ENCODE peak calls at places on chromosomes 2 and 18, in ten cellular contexts. One of them, this sample, is unnamed.

GRCh38 chr2:192438239-192438638 is 243.5 kb upstream of the TMEFF2 start:
- DNase-seq in HFF-Myc: no peak
- DNase-seq in mucosa of descending colon: no peak
- DNase-seq in SW480: no peak
- DNase-seq in progenitor cell of endocrine pancreas: no peak
- DNase-seq in iris pigment epithelial cell: no peak
- DNase-seq in HS-27A: no peak
- DNase-seq in foreskin keratinocyte: no peak
- DNase-seq in HFFc6: no peak
- DNase-seq in NCI-H226: no peak
- DNase-seq in this sample: no peak

GRCh38 chr18:24200494-24200893 is 61.6 kb downstream of the CABYR start:
- DNase-seq in HFF-Myc: no peak
- DNase-seq in mucosa of descending colon: no peak
- DNase-seq in SW480: no peak
- DNase-seq in progenitor cell of endocrine pancreas: no peak
- DNase-seq in iris pigment epithelial cell: no peak
- DNase-seq in HS-27A: no peak
- DNase-seq in foreskin keratinocyte: no peak
- DNase-seq in HFFc6: no peak
- DNase-seq in NCI-H226: no peak
- DNase-seq in this sample: no peak

GRCh38 chr2:56177420-56178220 is 6.2 kb upstream of the CCDC85A start:
- DNase-seq in HFF-Myc: no peak
- DNase-seq in mucosa of descending colon: no peak
- DNase-seq in SW480: no peak
- DNase-seq in progenitor cell of endocrine pancreas: no peak
- DNase-seq in iris pigment epithelial cell: no peak
- DNase-seq in HS-27A: no peak
- DNase-seq in foreskin keratinocyte: no peak
- DNase-seq in HFFc6: no peak
- DNase-seq in NCI-H226: no peak
- DNase-seq in this sample: no peak

GRCh38 chr2:64654063-64654811 is 524 bp upstream of the SERTAD2 start:
- DNase-seq in HFF-Myc: no peak
- DNase-seq in mucosa of descending colon: no peak
- DNase-seq in SW480: peak
- DNase-seq in progenitor cell of endocrine pancreas: no peak
- DNase-seq in iris pigment epithelial cell: peak
- DNase-seq in HS-27A: peak
- DNase-seq in foreskin keratinocyte: peak
- DNase-seq in HFFc6: peak
- DNase-seq in NCI-H226: peak
- DNase-seq in this sample: peak

GRCh38 chr2:47159627-47160026 is 4.5 kb upstream of the STPG4 start:
- DNase-seq in HFF-Myc: no peak
- DNase-seq in mucosa of descending colon: no peak
- DNase-seq in SW480: no peak
- DNase-seq in progenitor cell of endocrine pancreas: no peak
- DNase-seq in iris pigment epithelial cell: no peak
- DNase-seq in HS-27A: no peak
- DNase-seq in foreskin keratinocyte: no peak
- DNase-seq in HFFc6: no peak
- DNase-seq in NCI-H226: no peak
- DNase-seq in this sample: no peak

GRCh38 chr18:55515946-55516710 is 71.9 kb downstream of the TCF4 start:
- DNase-seq in HFF-Myc: no peak
- DNase-seq in mucosa of descending colon: no peak
- DNase-seq in SW480: no peak
- DNase-seq in progenitor cell of endocrine pancreas: no peak
- DNase-seq in iris pigment epithelial cell: peak
- DNase-seq in HS-27A: no peak
- DNase-seq in foreskin keratinocyte: no peak
- DNase-seq in HFFc6: peak
- DNase-seq in NCI-H226: no peak
- DNase-seq in this sample: no peak

GRCh38 chr2:11901351-11902069 is 155.1 kb downstream of the LPIN1 start:
- DNase-seq in HFF-Myc: no peak
- DNase-seq in mucosa of descending colon: no peak
- DNase-seq in SW480: no peak
- DNase-seq in progenitor cell of endocrine pancreas: no peak
- DNase-seq in iris pigment epithelial cell: no peak
- DNase-seq in HS-27A: no peak
- DNase-seq in foreskin keratinocyte: no peak
- DNase-seq in HFFc6: no peak
- DNase-seq in NCI-H226: no peak
- DNase-seq in this sample: no peak

GRCh38 chr18:21803495-21803894 is 62.9 kb downstream of the MIB1 start:
- DNase-seq in HFF-Myc: no peak
- DNase-seq in mucosa of descending colon: no peak
- DNase-seq in SW480: no peak
- DNase-seq in progenitor cell of endocrine pancreas: no peak
- DNase-seq in iris pigment epithelial cell: peak
- DNase-seq in HS-27A: no peak
- DNase-seq in foreskin keratinocyte: peak
- DNase-seq in HFFc6: no peak
- DNase-seq in NCI-H226: no peak
- DNase-seq in this sample: no peak

GRCh38 chr2:56185582-56186046 is 1.8 kb downstream of the CCDC85A start:
- DNase-seq in HFF-Myc: no peak
- DNase-seq in mucosa of descending colon: peak
- DNase-seq in SW480: peak
- DNase-seq in progenitor cell of endocrine pancreas: no peak
- DNase-seq in iris pigment epithelial cell: peak
- DNase-seq in HS-27A: no peak
- DNase-seq in foreskin keratinocyte: peak
- DNase-seq in HFFc6: peak
- DNase-seq in NCI-H226: peak
- DNase-seq in this sample: peak

GRCh38 chr2:46146866-46147502 is 150.2 kb upstream of the EPAS1 start:
- DNase-seq in HFF-Myc: no peak
- DNase-seq in mucosa of descending colon: no peak
- DNase-seq in SW480: no peak
- DNase-seq in progenitor cell of endocrine pancreas: no peak
- DNase-seq in iris pigment epithelial cell: peak
- DNase-seq in HS-27A: no peak
- DNase-seq in foreskin keratinocyte: peak
- DNase-seq in HFFc6: no peak
- DNase-seq in NCI-H226: no peak
- DNase-seq in this sample: no peak

GRCh38 chr2:237092920-237093781 is 7.5 kb downstream of the COPS8 start:
- DNase-seq in HFF-Myc: peak
- DNase-seq in mucosa of descending colon: no peak
- DNase-seq in SW480: peak
- DNase-seq in progenitor cell of endocrine pancreas: no peak
- DNase-seq in iris pigment epithelial cell: peak
- DNase-seq in HS-27A: no peak
- DNase-seq in foreskin keratinocyte: peak
- DNase-seq in HFFc6: peak
- DNase-seq in NCI-H226: no peak
- DNase-seq in this sample: no peak

GRCh38 chr2:38462121-38462634 is 85.1 kb upstream of the ATL2 start:
- DNase-seq in HFF-Myc: peak
- DNase-seq in mucosa of descending colon: peak
- DNase-seq in SW480: peak
- DNase-seq in progenitor cell of endocrine pancreas: no peak
- DNase-seq in iris pigment epithelial cell: peak
- DNase-seq in HS-27A: peak
- DNase-seq in foreskin keratinocyte: peak
- DNase-seq in HFFc6: peak
- DNase-seq in NCI-H226: peak
- DNase-seq in this sample: no peak

GRCh38 chr2:211455225-211455841 is 898.9 kb downstream of the CPS1 start:
- DNase-seq in HFF-Myc: peak
- DNase-seq in mucosa of descending colon: no peak
- DNase-seq in SW480: peak
- DNase-seq in progenitor cell of endocrine pancreas: peak
- DNase-seq in iris pigment epithelial cell: peak
- DNase-seq in HS-27A: no peak
- DNase-seq in foreskin keratinocyte: peak
- DNase-seq in HFFc6: peak
- DNase-seq in NCI-H226: no peak
- DNase-seq in this sample: peak

GRCh38 chr2:47162780-47163179 is 7.7 kb upstream of the STPG4 start:
- DNase-seq in HFF-Myc: no peak
- DNase-seq in mucosa of descending colon: no peak
- DNase-seq in SW480: no peak
- DNase-seq in progenitor cell of endocrine pancreas: no peak
- DNase-seq in iris pigment epithelial cell: no peak
- DNase-seq in HS-27A: no peak
- DNase-seq in foreskin keratinocyte: no peak
- DNase-seq in HFFc6: no peak
- DNase-seq in NCI-H226: no peak
- DNase-seq in this sample: no peak

GRCh38 chr2:120740765-120741513 is 5.3 kb downstream of the GLI2 start:
- DNase-seq in HFF-Myc: no peak
- DNase-seq in mucosa of descending colon: no peak
- DNase-seq in SW480: no peak
- DNase-seq in progenitor cell of endocrine pancreas: peak
- DNase-seq in iris pigment epithelial cell: no peak
- DNase-seq in HS-27A: no peak
- DNase-seq in foreskin keratinocyte: no peak
- DNase-seq in HFFc6: no peak
- DNase-seq in NCI-H226: no peak
- DNase-seq in this sample: peak

GRCh38 chr2:208595386-208596275 is 189.0 kb downstream of the PTH2R start:
- DNase-seq in HFF-Myc: no peak
- DNase-seq in mucosa of descending colon: peak
- DNase-seq in SW480: peak
- DNase-seq in progenitor cell of endocrine pancreas: no peak
- DNase-seq in iris pigment epithelial cell: peak
- DNase-seq in HS-27A: no peak
- DNase-seq in foreskin keratinocyte: peak
- DNase-seq in HFFc6: no peak
- DNase-seq in NCI-H226: no peak
- DNase-seq in this sample: no peak

GRCh38 chr2:176136375-176137248 is 7.1 kb downstream of the HOXD8 start:
- DNase-seq in HFF-Myc: no peak
- DNase-seq in mucosa of descending colon: peak
- DNase-seq in SW480: peak
- DNase-seq in progenitor cell of endocrine pancreas: no peak
- DNase-seq in iris pigment epithelial cell: no peak
- DNase-seq in HS-27A: no peak
- DNase-seq in foreskin keratinocyte: no peak
- DNase-seq in HFFc6: no peak
- DNase-seq in NCI-H226: no peak
- DNase-seq in this sample: no peak

GRCh38 chr2:120935339-120936313 is 200.0 kb downstream of the GLI2 start:
- DNase-seq in HFF-Myc: no peak
- DNase-seq in mucosa of descending colon: peak
- DNase-seq in SW480: peak
- DNase-seq in progenitor cell of endocrine pancreas: peak
- DNase-seq in iris pigment epithelial cell: peak
- DNase-seq in HS-27A: peak
- DNase-seq in foreskin keratinocyte: no peak
- DNase-seq in HFFc6: peak
- DNase-seq in NCI-H226: peak
- DNase-seq in this sample: peak

GRCh38 chr2:95023222-95023597 is 2.3 kb upstream of the MAL start:
- DNase-seq in HFF-Myc: no peak
- DNase-seq in mucosa of descending colon: no peak
- DNase-seq in SW480: peak
- DNase-seq in progenitor cell of endocrine pancreas: no peak
- DNase-seq in iris pigment epithelial cell: no peak
- DNase-seq in HS-27A: no peak
- DNase-seq in foreskin keratinocyte: no peak
- DNase-seq in HFFc6: no peak
- DNase-seq in NCI-H226: no peak
- DNase-seq in this sample: no peak

GRCh38 chr18:30945769-30946168 is 96.8 kb downstream of the DSC3 start:
- DNase-seq in HFF-Myc: no peak
- DNase-seq in mucosa of descending colon: peak
- DNase-seq in SW480: no peak
- DNase-seq in progenitor cell of endocrine pancreas: no peak
- DNase-seq in iris pigment epithelial cell: no peak
- DNase-seq in HS-27A: no peak
- DNase-seq in foreskin keratinocyte: peak
- DNase-seq in HFFc6: no peak
- DNase-seq in NCI-H226: no peak
- DNase-seq in this sample: no peak

GRCh38 chr2:177799531-177799930 is 273.0 kb downstream of the PDE11A start:
- DNase-seq in HFF-Myc: peak
- DNase-seq in mucosa of descending colon: no peak
- DNase-seq in SW480: peak
- DNase-seq in progenitor cell of endocrine pancreas: no peak
- DNase-seq in iris pigment epithelial cell: peak
- DNase-seq in HS-27A: no peak
- DNase-seq in foreskin keratinocyte: peak
- DNase-seq in HFFc6: peak
- DNase-seq in NCI-H226: no peak
- DNase-seq in this sample: peak

GRCh38 chr18:13879492-13879891 is 35.8 kb downstream of the MC2R start:
- DNase-seq in HFF-Myc: no peak
- DNase-seq in mucosa of descending colon: no peak
- DNase-seq in SW480: no peak
- DNase-seq in progenitor cell of endocrine pancreas: no peak
- DNase-seq in iris pigment epithelial cell: no peak
- DNase-seq in HS-27A: no peak
- DNase-seq in foreskin keratinocyte: no peak
- DNase-seq in HFFc6: no peak
- DNase-seq in NCI-H226: no peak
- DNase-seq in this sample: no peak

GRCh38 chr2:213148572-213149331 is 2.7 kb downstream of the IKZF2 start:
- DNase-seq in HFF-Myc: no peak
- DNase-seq in mucosa of descending colon: no peak
- DNase-seq in SW480: no peak
- DNase-seq in progenitor cell of endocrine pancreas: no peak
- DNase-seq in iris pigment epithelial cell: peak
- DNase-seq in HS-27A: no peak
- DNase-seq in foreskin keratinocyte: no peak
- DNase-seq in HFFc6: no peak
- DNase-seq in NCI-H226: no peak
- DNase-seq in this sample: no peak